ENCODE peak calls at places on chromosome X, in six cellular contexts. A is fibroblast of lung, K is MM.1S, E is suprapubic skin, H is pancreas, G is cardiac muscle cell. R is an unnamed sample.

GRCh38 chrX:40107291-40108083 is 9.7 kb upstream of the BCOR start:
- DNase-seq in A (no peak), K (peak; percentile 19), E (no peak), H (peak; percentile 67), G (peak; percentile 73), R (peak; percentile 64)

GRCh38 chrX:46737041-46737440 is 21.9 kb downstream of the SLC9A7 start:
- DNase-seq in A (peak; percentile 29), K (no peak), E (no peak), H (no peak), G (no peak), R (no peak)

GRCh38 chrX:120769576-120770341 is 105.9 kb downstream of the CT47B1 start:
- DNase-seq in A (peak; percentile 65), K (peak; percentile 77), E (no peak), H (no peak), G (peak; percentile 28), R (no peak)

GRCh38 chrX:3518870-3519269 is 172.4 kb upstream of the MXRA5 start:
- DNase-seq in A (peak; percentile 96), K (no peak), E (peak; percentile 72), H (no peak), G (no peak), R (peak; percentile 17)

GRCh38 chrX:139207655-139208054 is 322.9 kb upstream of the F9 start:
- DNase-seq in A (no peak), K (no peak), E (no peak), H (no peak), G (no peak), R (no peak)

GRCh38 chrX:45145492-45146215 is 55.0 kb downstream of the DIPK2B start:
- DNase-seq in A (no peak), K (no peak), E (no peak), H (no peak), G (no peak), R (no peak)

GRCh38 chrX:130091976-130092522 is 18.2 kb downstream of the ELF4 start:
- DNase-seq in A (no peak), K (peak; percentile 93), E (no peak), H (no peak), G (no peak), R (no peak)

GRCh38 chrX:139202742-139203410 is 327.7 kb upstream of the F9 start:
- DNase-seq in A (no peak), K (no peak), E (no peak), H (no peak), G (no peak), R (no peak)

GRCh38 chrX:107619836-107620235 is 8.5 kb upstream of the PRPS1 start:
- DNase-seq in A (no peak), K (no peak), E (no peak), H (no peak), G (no peak), R (no peak)

GRCh38 chrX:40106677-40107290 is 9.0 kb upstream of the BCOR start:
- DNase-seq in A (no peak), K (no peak), E (no peak), H (no peak), G (no peak), R (no peak)

GRCh38 chrX:150037041-150037440 is 98.8 kb upstream of the EOLA2 start:
- DNase-seq in A (no peak), K (no peak), E (no peak), H (no peak), G (no peak), R (no peak)

GRCh38 chrX:43716696-43717095 is 60.6 kb downstream of the MAOA start:
- DNase-seq in A (no peak), K (no peak), E (no peak), H (no peak), G (no peak), R (no peak)

GRCh38 chrX:104105863-104106262 is 6.5 kb upstream of the ZCCHC18 start:
- DNase-seq in A (no peak), K (no peak), E (no peak), H (no peak), G (no peak), R (peak; percentile 19)

GRCh38 chrX:106510713-106511411 is 100.9 kb upstream of the RADX start:
- DNase-seq in A (no peak), K (no peak), E (no peak), H (no peak), G (no peak), R (no peak)

GRCh38 chrX:132909643-132910042 is 48.8 kb downstream of the HS6ST2 start:
- DNase-seq in A (peak; percentile 83), K (no peak), E (no peak), H (no peak), G (no peak), R (no peak)

GRCh38 chrX:107894038-107894437 is 68.4 kb downstream of the MID2 start:
- DNase-seq in A (peak; percentile 21), K (peak; percentile 75), E (no peak), H (no peak), G (peak; percentile 62), R (no peak)

GRCh38 chrX:36562986-36563385 is 445.2 kb upstream of the FAM47C start:
- DNase-seq in A (no peak), K (no peak), E (no peak), H (no peak), G (no peak), R (no peak)

GRCh38 chrX:130772313-130773140 is 130.5 kb downstream of the ENOX2 start:
- DNase-seq in A (peak; percentile 75), K (no peak), E (no peak), H (no peak), G (peak; percentile 50), R (no peak)

GRCh38 chrX:68550193-68550592 is 51.3 kb downstream of the YIPF6 start:
- DNase-seq in A (no peak), K (no peak), E (no peak), H (no peak), G (no peak), R (no peak)

GRCh38 chrX:43386872-43387271 is 269.2 kb upstream of the MAOA start:
- DNase-seq in A (no peak), K (no peak), E (no peak), H (no peak), G (no peak), R (no peak)

GRCh38 chrX:47283015-47283771 is 50.4 kb downstream of the USP11 start:
- DNase-seq in A (peak; percentile 69), K (no peak), E (no peak), H (no peak), G (no peak), R (peak; percentile 8)

GRCh38 chrX:123425471-123425870 is 241.4 kb downstream of the GRIA3 start:
- DNase-seq in A (no peak), K (no peak), E (no peak), H (no peak), G (no peak), R (no peak)

GRCh38 chrX:120358687-120359086 is 3.2 kb upstream of the ATP1B4 start:
- DNase-seq in A (peak; percentile 63), K (no peak), E (no peak), H (no peak), G (no peak), R (no peak)

DNA sequence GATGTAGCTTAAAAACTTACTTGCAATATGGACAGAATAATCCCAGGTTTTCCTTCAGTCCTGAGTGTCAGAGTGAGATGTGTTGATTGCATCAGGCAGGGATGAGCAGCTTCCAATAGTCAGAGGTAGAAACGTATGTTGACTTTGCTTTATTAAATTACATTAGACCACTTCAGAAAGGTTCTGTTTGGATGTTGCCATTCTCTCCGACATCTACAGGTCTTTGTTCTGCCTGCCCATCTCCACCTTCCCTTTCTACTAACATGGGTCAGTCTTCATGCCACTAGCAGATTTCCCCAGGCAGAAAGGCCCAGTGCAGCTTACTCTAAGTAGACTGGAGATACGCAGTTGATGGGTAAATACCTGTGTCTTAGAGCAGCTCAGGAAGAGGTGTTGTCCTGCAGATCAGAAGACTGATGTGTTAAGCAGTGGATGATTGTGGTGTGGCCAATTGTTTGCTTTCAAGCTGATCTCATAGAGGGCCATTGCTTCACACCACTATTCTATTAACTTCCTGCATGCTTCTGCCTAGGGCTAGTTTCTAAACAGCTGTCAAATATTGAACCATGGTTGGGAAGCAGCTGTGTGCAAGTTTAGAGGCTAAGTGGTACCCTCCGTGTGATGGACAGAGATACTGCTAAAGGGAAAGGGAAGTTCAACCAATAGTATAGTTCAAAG is 1.8 kb downstream of the FRMPD4 start:
- DNase-seq in A (no peak), K (no peak), E (no peak), H (no peak), G (no peak), R (no peak)
- H3K27me3 ChIP-seq in A (no peaks in the 10 kb centered on the region), K (no peaks in the 10 kb centered on the region), E (peaks cover 13% of the 10 kb centered on the region), H (no peaks in the 10 kb centered on the region), G (peaks cover 52% of the 10 kb centered on the region), R (peaks cover 56% of the 10 kb centered on the region)

GRCh38 chrX:78106651-78106986 is 2.6 kb downstream of the PGK1 start:
- DNase-seq in A (no peak), K (no peak), E (no peak), H (no peak), G (no peak), R (no peak)
- H3K4me3 ChIP-seq in A (peak overlapping the region; percentile 87), K (peak overlapping the region; percentile 90), E (peak overlapping the region; percentile 70), H (peak overlapping the region; percentile 64), G (peak overlapping the region; percentile 84), R (peak overlapping the region; percentile 84)

DNA sequence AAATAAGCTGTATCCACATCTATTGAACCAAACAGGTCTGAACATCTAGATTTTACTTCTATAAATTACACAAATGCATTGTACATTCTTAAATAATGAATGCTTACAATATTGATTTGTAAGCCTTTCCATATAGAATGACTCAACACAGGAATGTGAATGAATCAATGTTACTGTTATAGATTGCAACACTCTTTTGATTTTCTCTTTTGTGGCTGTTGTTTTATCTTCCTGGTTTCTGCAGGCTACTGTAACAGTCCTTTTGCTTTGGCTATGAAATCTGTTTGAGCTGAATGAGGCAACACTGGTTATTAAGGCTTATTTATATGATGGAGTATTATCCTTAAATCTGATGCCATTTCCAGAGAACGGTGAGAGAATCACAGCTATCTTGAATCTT is 49.5 kb downstream of the GPR50 start:
- DNase-seq in A (no peak), K (no peak), E (no peak), H (no peak), G (no peak), R (no peak)
- TF ChIP-seq CTCF in A (no peak), K (no peak), E (no peak), H (no peak), G (no peak), R (no peak)

GRCh38 chrX:30982467-30982866 is 89.4 kb downstream of the FTHL17 start:
- DNase-seq in A (no peak), K (no peak), E (no peak), H (no peak), G (no peak), R (no peak)
- H3K27me3 ChIP-seq in A (no peaks in the 10 kb centered on the region), K (no peaks in the 10 kb centered on the region), E (no peaks in the 10 kb centered on the region), H (no peaks in the 10 kb centered on the region), G (no peaks in the 10 kb centered on the region), R (no peaks in the 10 kb centered on the region)

GRCh38 chrX:19046343-19047215 is 62.7 kb upstream of the PHKA2 start:
- DNase-seq in A (peak; percentile 56), K (no peak), E (no peak), H (no peak), G (no peak), R (no peak)
- H3K4me3 ChIP-seq in A (no peak overlapping the region), K (no peak overlapping the region), E (no peak overlapping the region), H (no peak overlapping the region), G (no peak overlapping the region), R (no peak overlapping the region)

R was measured in heart right ventricle.